ENCODE peak calls at places on chromosome 3, in nine cellular contexts. One of them, this sample, is unnamed.

GRCh38 chr3:177770821-177771220 is 573.5 kb upstream of the TBL1XR1 start:
- DNase-seq in WTC11: no peak
- DNase-seq in NB4: no peak
- DNase-seq in A549: no peak
- DNase-seq in HCT116: no peak
- DNase-seq in HepG2: no peak
- DNase-seq in GM12878: no peak
- DNase-seq in H1: no peak
- DNase-seq in endothelial cell of umbilical vein: no peak
- DNase-seq in this sample: no peak

GRCh38 chr3:9970020-9970652 is 16.5 kb downstream of the EMC3 start:
- DNase-seq in WTC11: no peak
- DNase-seq in NB4: no peak
- DNase-seq in A549: no peak
- DNase-seq in HCT116: no peak
- DNase-seq in HepG2: no peak
- DNase-seq in GM12878: no peak
- DNase-seq in H1: no peak
- DNase-seq in endothelial cell of umbilical vein: peak; percentile 43
- DNase-seq in this sample: no peak

GRCh38 chr3:29183346-29184087 is 97.4 kb upstream of the RBMS3 start:
- DNase-seq in WTC11: no peak
- DNase-seq in NB4: no peak
- DNase-seq in A549: no peak
- DNase-seq in HCT116: no peak
- DNase-seq in HepG2: no peak
- DNase-seq in GM12878: no peak
- DNase-seq in H1: no peak
- DNase-seq in endothelial cell of umbilical vein: no peak
- DNase-seq in this sample: no peak

GRCh38 chr3:13414040-13414729 is 5.9 kb downstream of the NUP210 start:
- DNase-seq in WTC11: no peak
- DNase-seq in NB4: peak; percentile 97
- DNase-seq in A549: no peak
- DNase-seq in HCT116: no peak
- DNase-seq in HepG2: no peak
- DNase-seq in GM12878: peak; percentile 89
- DNase-seq in H1: no peak
- DNase-seq in endothelial cell of umbilical vein: no peak
- DNase-seq in this sample: no peak

GRCh38 chr3:40574661-40575060 is 49.9 kb downstream of the ZNF621 start:
- DNase-seq in WTC11: no peak
- DNase-seq in NB4: no peak
- DNase-seq in A549: no peak
- DNase-seq in HCT116: no peak
- DNase-seq in HepG2: no peak
- DNase-seq in GM12878: no peak
- DNase-seq in H1: no peak
- DNase-seq in endothelial cell of umbilical vein: no peak
- DNase-seq in this sample: no peak

GRCh38 chr3:71011565-71012287 is 571.8 kb downstream of the FOXP1 start:
- DNase-seq in WTC11: no peak
- DNase-seq in NB4: no peak
- DNase-seq in A549: no peak
- DNase-seq in HCT116: no peak
- DNase-seq in HepG2: no peak
- DNase-seq in GM12878: peak; percentile 34
- DNase-seq in H1: no peak
- DNase-seq in endothelial cell of umbilical vein: peak; percentile 47
- DNase-seq in this sample: no peak

GRCh38 chr3:145882416-145882815 is 278.6 kb downstream of the PLOD2 start:
- DNase-seq in WTC11: no peak
- DNase-seq in NB4: no peak
- DNase-seq in A549: no peak
- DNase-seq in HCT116: no peak
- DNase-seq in HepG2: no peak
- DNase-seq in GM12878: no peak
- DNase-seq in H1: no peak
- DNase-seq in endothelial cell of umbilical vein: no peak
- DNase-seq in this sample: no peak

GRCh38 chr3:115401891-115402501 is 221.3 kb upstream of the GAP43 start:
- DNase-seq in WTC11: no peak
- DNase-seq in NB4: no peak
- DNase-seq in A549: no peak
- DNase-seq in HCT116: no peak
- DNase-seq in HepG2: no peak
- DNase-seq in GM12878: no peak
- DNase-seq in H1: no peak
- DNase-seq in endothelial cell of umbilical vein: peak; percentile 52
- DNase-seq in this sample: no peak

GRCh38 chr3:99753268-99753975 is 64.2 kb upstream of the CMSS1 start:
- DNase-seq in WTC11: peak; percentile 25
- DNase-seq in NB4: peak; percentile 66
- DNase-seq in A549: peak; percentile 13
- DNase-seq in HCT116: peak; percentile 28
- DNase-seq in HepG2: peak; percentile 28
- DNase-seq in GM12878: peak; percentile 40
- DNase-seq in H1: peak; percentile 52
- DNase-seq in endothelial cell of umbilical vein: peak; percentile 77
- DNase-seq in this sample: peak; percentile 39

GRCh38 chr3:121985841-121986240 is 36.2 kb downstream of the ILDR1 start:
- DNase-seq in WTC11: no peak
- DNase-seq in NB4: no peak
- DNase-seq in A549: no peak
- DNase-seq in HCT116: no peak
- DNase-seq in HepG2: no peak
- DNase-seq in GM12878: no peak
- DNase-seq in H1: no peak
- DNase-seq in endothelial cell of umbilical vein: no peak
- DNase-seq in this sample: no peak

GRCh38 chr3:43176666-43177065 is 70.8 kb upstream of the POMGNT2 start:
- DNase-seq in WTC11: no peak
- DNase-seq in NB4: no peak
- DNase-seq in A549: no peak
- DNase-seq in HCT116: no peak
- DNase-seq in HepG2: no peak
- DNase-seq in GM12878: no peak
- DNase-seq in H1: no peak
- DNase-seq in endothelial cell of umbilical vein: peak; percentile 76
- DNase-seq in this sample: peak; percentile 30

GRCh38 chr3:76812649-76813048 is 227.2 kb upstream of the ROBO2 start:
- DNase-seq in WTC11: no peak
- DNase-seq in NB4: no peak
- DNase-seq in A549: no peak
- DNase-seq in HCT116: no peak
- DNase-seq in HepG2: no peak
- DNase-seq in GM12878: no peak
- DNase-seq in H1: no peak
- DNase-seq in endothelial cell of umbilical vein: no peak
- DNase-seq in this sample: no peak

GRCh38 chr3:48428088-48428862 is 1.6 kb downstream of the PLXNB1 start:
- DNase-seq in WTC11: peak; percentile 57
- DNase-seq in NB4: no peak
- DNase-seq in A549: peak; percentile 80
- DNase-seq in HCT116: no peak
- DNase-seq in HepG2: peak; percentile 90
- DNase-seq in GM12878: no peak
- DNase-seq in H1: peak; percentile 73
- DNase-seq in endothelial cell of umbilical vein: no peak
- DNase-seq in this sample: no peak

GRCh38 chr3:48425281-48425812 is 4.5 kb downstream of the PLXNB1 start:
- DNase-seq in WTC11: no peak
- DNase-seq in NB4: no peak
- DNase-seq in A549: no peak
- DNase-seq in HCT116: no peak
- DNase-seq in HepG2: no peak
- DNase-seq in GM12878: no peak
- DNase-seq in H1: no peak
- DNase-seq in endothelial cell of umbilical vein: no peak
- DNase-seq in this sample: peak; percentile 36

GRCh38 chr3:48426401-48426909 is 3.4 kb downstream of the PLXNB1 start:
- DNase-seq in WTC11: no peak
- DNase-seq in NB4: no peak
- DNase-seq in A549: no peak
- DNase-seq in HCT116: no peak
- DNase-seq in HepG2: no peak
- DNase-seq in GM12878: no peak
- DNase-seq in H1: no peak
- DNase-seq in endothelial cell of umbilical vein: no peak
- DNase-seq in this sample: peak; percentile 37

GRCh38 chr3:48427630-48427962 is 2.3 kb downstream of the PLXNB1 start:
- DNase-seq in WTC11: no peak
- DNase-seq in NB4: no peak
- DNase-seq in A549: no peak
- DNase-seq in HCT116: no peak
- DNase-seq in HepG2: no peak
- DNase-seq in GM12878: no peak
- DNase-seq in H1: no peak
- DNase-seq in endothelial cell of umbilical vein: no peak
- DNase-seq in this sample: no peak

GRCh38 chr3:48426944-48427629 is 2.8 kb downstream of the PLXNB1 start:
- DNase-seq in WTC11: no peak
- DNase-seq in NB4: no peak
- DNase-seq in A549: no peak
- DNase-seq in HCT116: no peak
- DNase-seq in HepG2: peak; percentile 78
- DNase-seq in GM12878: no peak
- DNase-seq in H1: no peak
- DNase-seq in endothelial cell of umbilical vein: no peak
- DNase-seq in this sample: no peak
- TF ChIP-seq MAX in WTC11: no peak
- TF ChIP-seq MAX in NB4: no peak
- TF ChIP-seq MAX in A549: no peak
- TF ChIP-seq MAX in HCT116: no peak
- TF ChIP-seq MAX in HepG2: no peak
- TF ChIP-seq MAX in GM12878: no peak
- TF ChIP-seq MAX in H1: no peak
- TF ChIP-seq MAX in endothelial cell of umbilical vein: no peak
- TF ChIP-seq MAX in this sample: no peak

GRCh38 chr3:37259291-37259690 is 84.9 kb upstream of the LRRFIP2 start:
- DNase-seq in WTC11: no peak
- DNase-seq in NB4: no peak
- DNase-seq in A549: no peak
- DNase-seq in HCT116: no peak
- DNase-seq in HepG2: no peak
- DNase-seq in GM12878: no peak
- DNase-seq in H1: no peak
- DNase-seq in endothelial cell of umbilical vein: no peak
- DNase-seq in this sample: no peak

GRCh38 chr3:37255990-37256308 is 81.6 kb upstream of the LRRFIP2 start:
- DNase-seq in WTC11: no peak
- DNase-seq in NB4: no peak
- DNase-seq in A549: no peak
- DNase-seq in HCT116: no peak
- DNase-seq in HepG2: no peak
- DNase-seq in GM12878: no peak
- DNase-seq in H1: no peak
- DNase-seq in endothelial cell of umbilical vein: no peak
- DNase-seq in this sample: no peak

GRCh38 chr3:37257581-37257980 is 83.2 kb upstream of the LRRFIP2 start:
- DNase-seq in WTC11: no peak
- DNase-seq in NB4: no peak
- DNase-seq in A549: no peak
- DNase-seq in HCT116: no peak
- DNase-seq in HepG2: no peak
- DNase-seq in GM12878: no peak
- DNase-seq in H1: no peak
- DNase-seq in endothelial cell of umbilical vein: peak; percentile 17
- DNase-seq in this sample: no peak

GRCh38 chr3:37254316-37254715 is 79.9 kb upstream of the LRRFIP2 start:
- DNase-seq in WTC11: no peak
- DNase-seq in NB4: no peak
- DNase-seq in A549: no peak
- DNase-seq in HCT116: no peak
- DNase-seq in HepG2: no peak
- DNase-seq in GM12878: no peak
- DNase-seq in H1: no peak
- DNase-seq in endothelial cell of umbilical vein: no peak
- DNase-seq in this sample: no peak

DNA sequence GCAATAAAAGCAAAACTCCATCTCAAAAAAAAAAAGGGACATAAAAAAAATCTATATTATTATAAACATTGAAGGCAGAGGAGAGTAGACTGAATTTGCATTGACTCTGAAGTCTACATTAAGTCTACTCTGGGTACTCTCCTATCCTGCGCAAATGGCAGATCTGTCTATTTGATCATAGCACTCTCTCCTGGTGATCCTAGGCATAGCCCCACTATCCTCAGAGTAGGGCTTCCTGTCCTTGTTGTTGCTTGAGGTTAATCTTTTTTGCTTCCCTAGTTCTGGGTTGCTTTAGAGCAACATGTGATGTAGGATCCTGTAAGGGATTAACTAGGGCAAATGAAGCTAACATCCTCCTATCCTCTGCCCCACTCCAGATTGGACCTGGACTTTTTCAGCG is 82.1 kb upstream of the LRRFIP2 start:
- DNase-seq in WTC11: no peak
- DNase-seq in NB4: peak; percentile 26
- DNase-seq in A549: no peak
- DNase-seq in HCT116: no peak
- DNase-seq in HepG2: peak; percentile 17
- DNase-seq in GM12878: no peak
- DNase-seq in H1: no peak
- DNase-seq in endothelial cell of umbilical vein: no peak
- DNase-seq in this sample: no peak
- TF ChIP-seq MAX in WTC11: no peak
- TF ChIP-seq MAX in NB4: no peak
- TF ChIP-seq MAX in A549: no peak
- TF ChIP-seq MAX in HCT116: no peak
- TF ChIP-seq MAX in HepG2: no peak
- TF ChIP-seq MAX in GM12878: no peak
- TF ChIP-seq MAX in H1: no peak
- TF ChIP-seq MAX in endothelial cell of umbilical vein: no peak
- TF ChIP-seq MAX in this sample: no peak

DNA sequence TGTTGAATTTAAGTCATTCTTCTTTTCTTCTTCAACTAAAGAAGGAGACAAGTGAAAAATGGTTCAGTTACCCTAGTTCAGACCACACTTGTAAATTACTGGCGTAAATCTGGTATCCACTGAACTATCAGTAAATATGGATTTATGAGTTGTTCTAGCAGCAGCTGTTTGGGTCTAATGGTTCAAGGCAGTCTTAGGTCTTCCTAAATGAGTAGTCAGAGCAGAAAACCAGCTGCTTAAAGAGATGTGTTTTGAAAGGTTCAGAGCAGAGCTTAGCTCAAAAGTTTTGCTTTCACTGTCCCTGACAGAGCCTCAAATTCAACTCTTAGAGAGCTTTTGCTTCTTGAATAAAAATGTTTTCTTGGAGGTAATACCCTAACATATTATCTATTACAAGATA is 5.5 kb downstream of the VGLL3 start:
- DNase-seq in WTC11: no peak
- DNase-seq in NB4: no peak
- DNase-seq in A549: no peak
- DNase-seq in HCT116: no peak
- DNase-seq in HepG2: no peak
- DNase-seq in GM12878: no peak
- DNase-seq in H1: no peak
- DNase-seq in endothelial cell of umbilical vein: no peak
- DNase-seq in this sample: no peak
- TF ChIP-seq MAX in WTC11: no peak
- TF ChIP-seq MAX in NB4: no peak
- TF ChIP-seq MAX in A549: no peak
- TF ChIP-seq MAX in HCT116: no peak
- TF ChIP-seq MAX in HepG2: no peak
- TF ChIP-seq MAX in GM12878: no peak
- TF ChIP-seq MAX in H1: no peak
- TF ChIP-seq MAX in endothelial cell of umbilical vein: no peak
- TF ChIP-seq MAX in this sample: no peak

GRCh38 chr3:184040010-184040409 is 8.5 kb downstream of the HTR3D start:
- DNase-seq in WTC11: peak; percentile 42
- DNase-seq in NB4: peak; percentile 28
- DNase-seq in A549: peak; percentile 34
- DNase-seq in HCT116: peak; percentile 26
- DNase-seq in HepG2: peak; percentile 38
- DNase-seq in GM12878: no peak
- DNase-seq in H1: peak; percentile 51
- DNase-seq in endothelial cell of umbilical vein: peak; percentile 22
- DNase-seq in this sample: peak; percentile 39
- TF ChIP-seq MAX in WTC11: no peak
- TF ChIP-seq MAX in NB4: no peak
- TF ChIP-seq MAX in A549: no peak
- TF ChIP-seq MAX in HCT116: no peak
- TF ChIP-seq MAX in HepG2: no peak
- TF ChIP-seq MAX in GM12878: no peak
- TF ChIP-seq MAX in H1: no peak
- TF ChIP-seq MAX in endothelial cell of umbilical vein: no peak
- TF ChIP-seq MAX in this sample: no peak

This sample was measured in SK-N-SH.